ENCODE peak calls at places on chromosome 11, in six cellular contexts. One of them, this sample, is unnamed.

GRCh38 chr11:17314232-17314547 is 37.4 kb upstream of the NCR3LG1 start:
- DNase-seq in iPS DF 19.7: no peak
- DNase-seq in activated CD8-positive, alpha-beta memory T cell treated with anti-CD3 and anti-CD28 coated beads, Interleukin-2, amount 10 ng/mL, durations not matched to agents 7 days and 5 days: no peak
- DNase-seq in NCI-H1092 treated with DMSO at 0.1 percent for 48 hours: no peak
- DNase-seq in tibial artery: no peak
- DNase-seq in NCI-H2029 treated with DMSO at 0.1 percent for 48 hours: no peak
- DNase-seq in this sample: no peak

GRCh38 chr11:86818466-86819282 is 18.3 kb downstream of the PRSS23 start:
- DNase-seq in iPS DF 19.7: no peak
- DNase-seq in activated CD8-positive, alpha-beta memory T cell treated with anti-CD3 and anti-CD28 coated beads, Interleukin-2, amount 10 ng/mL, durations not matched to agents 7 days and 5 days: no peak
- DNase-seq in NCI-H1092 treated with DMSO at 0.1 percent for 48 hours: peak
- DNase-seq in tibial artery: no peak
- DNase-seq in NCI-H2029 treated with DMSO at 0.1 percent for 48 hours: peak
- DNase-seq in this sample: no peak

GRCh38 chr11:122746050-122746478 is 90.5 kb downstream of the UBASH3B start:
- DNase-seq in iPS DF 19.7: no peak
- DNase-seq in activated CD8-positive, alpha-beta memory T cell treated with anti-CD3 and anti-CD28 coated beads, Interleukin-2, amount 10 ng/mL, durations not matched to agents 7 days and 5 days: peak
- DNase-seq in NCI-H1092 treated with DMSO at 0.1 percent for 48 hours: no peak
- DNase-seq in tibial artery: no peak
- DNase-seq in NCI-H2029 treated with DMSO at 0.1 percent for 48 hours: no peak
- DNase-seq in this sample: no peak

GRCh38 chr11:830295-831131 is 2.2 kb upstream of the CD151 start:
- DNase-seq in iPS DF 19.7: no peak
- DNase-seq in activated CD8-positive, alpha-beta memory T cell treated with anti-CD3 and anti-CD28 coated beads, Interleukin-2, amount 10 ng/mL, durations not matched to agents 7 days and 5 days: peak
- DNase-seq in NCI-H1092 treated with DMSO at 0.1 percent for 48 hours: peak
- DNase-seq in tibial artery: no peak
- DNase-seq in NCI-H2029 treated with DMSO at 0.1 percent for 48 hours: peak
- DNase-seq in this sample: no peak

GRCh38 chr11:102115557-102115956 is 5.3 kb downstream of the YAP1 start:
- DNase-seq in iPS DF 19.7: peak
- DNase-seq in activated CD8-positive, alpha-beta memory T cell treated with anti-CD3 and anti-CD28 coated beads, Interleukin-2, amount 10 ng/mL, durations not matched to agents 7 days and 5 days: no peak
- DNase-seq in NCI-H1092 treated with DMSO at 0.1 percent for 48 hours: no peak
- DNase-seq in tibial artery: no peak
- DNase-seq in NCI-H2029 treated with DMSO at 0.1 percent for 48 hours: no peak
- DNase-seq in this sample: no peak

GRCh38 chr11:4916581-4916980 is 2.6 kb downstream of the OR51G2 start:
- DNase-seq in iPS DF 19.7: no peak
- DNase-seq in activated CD8-positive, alpha-beta memory T cell treated with anti-CD3 and anti-CD28 coated beads, Interleukin-2, amount 10 ng/mL, durations not matched to agents 7 days and 5 days: no peak
- DNase-seq in NCI-H1092 treated with DMSO at 0.1 percent for 48 hours: no peak
- DNase-seq in tibial artery: no peak
- DNase-seq in NCI-H2029 treated with DMSO at 0.1 percent for 48 hours: no peak
- DNase-seq in this sample: no peak

GRCh38 chr11:126719740-126720139 is 280.8 kb downstream of the KIRREL3 start:
- DNase-seq in iPS DF 19.7: no peak
- DNase-seq in activated CD8-positive, alpha-beta memory T cell treated with anti-CD3 and anti-CD28 coated beads, Interleukin-2, amount 10 ng/mL, durations not matched to agents 7 days and 5 days: no peak
- DNase-seq in NCI-H1092 treated with DMSO at 0.1 percent for 48 hours: no peak
- DNase-seq in tibial artery: no peak
- DNase-seq in NCI-H2029 treated with DMSO at 0.1 percent for 48 hours: no peak
- DNase-seq in this sample: no peak

GRCh38 chr11:130718118-130718517 is 198.2 kb downstream of the SNX19 start:
- DNase-seq in iPS DF 19.7: no peak
- DNase-seq in activated CD8-positive, alpha-beta memory T cell treated with anti-CD3 and anti-CD28 coated beads, Interleukin-2, amount 10 ng/mL, durations not matched to agents 7 days and 5 days: no peak
- DNase-seq in NCI-H1092 treated with DMSO at 0.1 percent for 48 hours: no peak
- DNase-seq in tibial artery: no peak
- DNase-seq in NCI-H2029 treated with DMSO at 0.1 percent for 48 hours: no peak
- DNase-seq in this sample: no peak

GRCh38 chr11:15688351-15688792 is 573.6 kb downstream of the INSC start:
- DNase-seq in iPS DF 19.7: no peak
- DNase-seq in activated CD8-positive, alpha-beta memory T cell treated with anti-CD3 and anti-CD28 coated beads, Interleukin-2, amount 10 ng/mL, durations not matched to agents 7 days and 5 days: no peak
- DNase-seq in NCI-H1092 treated with DMSO at 0.1 percent for 48 hours: no peak
- DNase-seq in tibial artery: peak
- DNase-seq in NCI-H2029 treated with DMSO at 0.1 percent for 48 hours: no peak
- DNase-seq in this sample: no peak

GRCh38 chr11:80455818-80456217 is 1015.0 kb upstream of the TENM4 start:
- DNase-seq in iPS DF 19.7: no peak
- DNase-seq in activated CD8-positive, alpha-beta memory T cell treated with anti-CD3 and anti-CD28 coated beads, Interleukin-2, amount 10 ng/mL, durations not matched to agents 7 days and 5 days: no peak
- DNase-seq in NCI-H1092 treated with DMSO at 0.1 percent for 48 hours: no peak
- DNase-seq in tibial artery: no peak
- DNase-seq in NCI-H2029 treated with DMSO at 0.1 percent for 48 hours: no peak
- DNase-seq in this sample: no peak

GRCh38 chr11:121927789-121928188 is 188.2 kb downstream of the BLID start:
- DNase-seq in iPS DF 19.7: no peak
- DNase-seq in activated CD8-positive, alpha-beta memory T cell treated with anti-CD3 and anti-CD28 coated beads, Interleukin-2, amount 10 ng/mL, durations not matched to agents 7 days and 5 days: no peak
- DNase-seq in NCI-H1092 treated with DMSO at 0.1 percent for 48 hours: no peak
- DNase-seq in tibial artery: no peak
- DNase-seq in NCI-H2029 treated with DMSO at 0.1 percent for 48 hours: no peak
- DNase-seq in this sample: no peak

GRCh38 chr11:73715551-73715950 is 45.3 kb downstream of the RAB6A start:
- DNase-seq in iPS DF 19.7: no peak
- DNase-seq in activated CD8-positive, alpha-beta memory T cell treated with anti-CD3 and anti-CD28 coated beads, Interleukin-2, amount 10 ng/mL, durations not matched to agents 7 days and 5 days: no peak
- DNase-seq in NCI-H1092 treated with DMSO at 0.1 percent for 48 hours: no peak
- DNase-seq in tibial artery: no peak
- DNase-seq in NCI-H2029 treated with DMSO at 0.1 percent for 48 hours: no peak
- DNase-seq in this sample: no peak

This sample was measured in CMK.